ENCODE peak calls at places on chromosomes 2 and 18, in five cellular contexts. F is hypothalamus; Q is naive thymus-derived CD4-positive, alpha-beta T cell; I is substantia nigra; B is NCI-H1092. H is an unnamed sample.
A peak's percentile ranks its signal among the peaks of the same experiment; 100 is the strongest.

GRCh38 chr2:9778012-9778411 is 65.3 kb upstream of the TAF1B start:
- DNase-seq in F (no peak), Q (no peak), I (no peak), B (no peak), H (no peak)

GRCh38 chr2:56177420-56178220 is 6.2 kb upstream of the CCDC85A start:
- DNase-seq in F (no peak), Q (no peak), I (no peak), B (no peak), H (no peak)

GRCh38 chr18:23884712-23885375 is 129.7 kb upstream of the TTC39C start:
- DNase-seq in F (no peak), Q (no peak), I (no peak), B (no peak), H (peak; percentile 32)

GRCh38 chr2:176390276-176390675 is 121.0 kb downstream of the MTX2 start:
- DNase-seq in F (no peak), Q (no peak), I (no peak), B (no peak), H (no peak)

GRCh38 chr18:59864446-59864764 is 35.4 kb upstream of the PMAIP1 start:
- DNase-seq in F (no peak), Q (no peak), I (no peak), B (no peak), H (no peak)

GRCh38 chr2:187934692-187935091 is 357.0 kb upstream of the GULP1 start:
- DNase-seq in F (no peak), Q (no peak), I (no peak), B (no peak), H (no peak)

GRCh38 chr18:5772271-5772670 is 123.1 kb downstream of the TMEM200C start:
- DNase-seq in F (no peak), Q (no peak), I (no peak), B (no peak), H (no peak)

GRCh38 chr18:58581265-58581664 is 47.6 kb downstream of the ALPK2 start:
- DNase-seq in F (no peak), Q (no peak), I (no peak), B (no peak), H (no peak)

GRCh38 chr2:222707689-222708273 is 36.3 kb downstream of the MOGAT1 start:
- DNase-seq in F (no peak), Q (peak; percentile 12), I (no peak), B (no peak), H (no peak)